ENCODE peak calls at places on chromosomes 4 and X, in seven cellular contexts. R is NCI-H1092; W is cardiac fibroblast; O is stimulated activated naive CD4-positive, alpha-beta T cell; X is stimulated activated CD4-positive, alpha-beta T cell treated with anti-CD3 and anti-CD28 coated beads, TNF-alpha, amount 100 ng/mL, for 24 hours; A is naive thymus-derived CD8-positive, alpha-beta T cell; N is T-helper 17 cell. L is an unnamed sample.

GRCh38 chr4:74117024-74117534 is 18.1 kb upstream of the CXCL2 start:
- DNase-seq in N (no peak), R (no peak), X (no peak), A (no peak), W (peak), O (no peak), L (no peak)

GRCh38 chr4:53479731-53480525 is 102.5 kb downstream of the FIP1L1 start:
- DNase-seq in X (no peak), N (no peak), O (no peak), A (no peak), R (no peak), W (peak), L (no peak)

GRCh38 chr4:113821851-113822250 is 60.3 kb upstream of the CAMK2D start:
- DNase-seq in R (no peak), A (no peak), N (no peak), W (no peak), X (no peak), O (no peak), L (no peak)

GRCh38 chr4:113328514-113328913 is 279.1 kb downstream of the ANK2 start:
- DNase-seq in N (no peak), W (peak), O (no peak), A (no peak), X (no peak), R (no peak), L (no peak)

GRCh38 chr4:140989944-140990343 is 143.3 kb downstream of the RNF150 start:
- DNase-seq in O (no peak), X (no peak), A (no peak), W (no peak), N (no peak), R (no peak), L (no peak)

GRCh38 chr4:7156273-7157139 is 35.8 kb upstream of the SORCS2 start:
- DNase-seq in W (peak), O (no peak), X (no peak), N (no peak), R (no peak), A (no peak), L (no peak)

GRCh38 chrX:67727576-67727975 is 183.8 kb downstream of the AR start:
- DNase-seq in O (no peak), X (no peak), W (no peak), R (no peak), N (no peak), A (no peak), L (no peak)

GRCh38 chrX:7372843-7373525 is 225.0 kb upstream of the PUDP start:
- DNase-seq in A (no peak), X (no peak), W (peak), O (no peak), R (no peak), N (no peak), L (no peak)

GRCh38 chr4:183798249-183798920 is 106.7 kb upstream of the STOX2 start:
- DNase-seq in W (no peak), X (no peak), O (no peak), A (no peak), N (no peak), R (no peak), L (no peak)

GRCh38 chr4:102696763-102697162 is 64.0 kb downstream of the MANBA start:
- DNase-seq in R (no peak), A (no peak), X (no peak), O (no peak), N (no peak), W (no peak), L (no peak)

GRCh38 chr4:52606766-52607165 is 52.3 kb downstream of the USP46 start:
- DNase-seq in N (no peak), R (no peak), X (no peak), W (peak), O (no peak), A (no peak), L (no peak)

GRCh38 chr4:140302151-140302859 is 71.1 kb upstream of the SCOC start:
- DNase-seq in O (no peak), N (no peak), A (no peak), X (no peak), R (no peak), W (no peak), L (no peak)

GRCh38 chrX:131783555-131784338 is 239.4 kb upstream of the STK26 start:
- DNase-seq in R (no peak), O (no peak), W (no peak), A (no peak), X (no peak), N (no peak), L (no peak)

GRCh38 chr4:177339794-177340374 is 30.2 kb downstream of the NEIL3 start:
- DNase-seq in X (no peak), N (no peak), W (peak), R (no peak), A (no peak), O (no peak), L (no peak)

GRCh38 chr4:61397174-61397573 is 197.0 kb downstream of the ADGRL3 start:
- DNase-seq in X (no peak), O (no peak), A (no peak), N (no peak), R (no peak), W (peak), L (no peak)

GRCh38 chr4:110869862-110870577 is 247.1 kb upstream of the PITX2 start:
- DNase-seq in W (peak), A (no peak), O (no peak), R (no peak), N (no peak), X (no peak), L (no peak)

GRCh38 chr4:177246636-177247584 is 62.8 kb upstream of the NEIL3 start:
- DNase-seq in W (peak), X (no peak), O (no peak), R (no peak), A (no peak), N (no peak), L (no peak)

GRCh38 chr4:99400831-99401230 is 34.3 kb downstream of the ADH7 start:
- DNase-seq in N (no peak), A (no peak), W (no peak), O (no peak), X (no peak), R (no peak), L (no peak)

GRCh38 chr4:15665738-15666365 is 10.7 kb upstream of the FBXL5 start:
- DNase-seq in X (no peak), R (no peak), N (no peak), A (no peak), O (no peak), W (peak), L (no peak)

GRCh38 chr4:6032249-6033244 is 14.3 kb upstream of the C4orf50 start:
- DNase-seq in O (no peak), R (peak), N (no peak), W (no peak), X (no peak), A (no peak), L (no peak)

GRCh38 chr4:4460759-4461158 is 73.9 kb downstream of the NSG1 start:
- DNase-seq in O (no peak), W (no peak), N (no peak), R (no peak), X (no peak), A (no peak), L (no peak)

L was measured in HS-27A.